ENCODE peak calls at places on chromosomes 12 and 14, in nine cellular contexts. A, T, F, Q, X, Y, M, S and I are unnamed samples.

GRCh38 chr12:105742567-105742874 is 396.2 kb downstream of the NUAK1 start:
- DNase-seq in S (no peak), Y (no peak), Q (no peak), A (no peak), F (no peak), T (no peak), M (no peak), X (no peak), I (no peak)

GRCh38 chr12:42145552-42146215 is 1.0 kb upstream of the GXYLT1 start:
- DNase-seq in X (peak), S (no peak), A (no peak), F (peak), Y (peak), M (peak), T (no peak), Q (peak), I (no peak)

GRCh38 chr14:78997811-78998210 is 827.6 kb downstream of the NRXN3 start:
- DNase-seq in M (peak), Y (no peak), F (peak), A (no peak), Q (no peak), X (no peak), T (peak), S (peak), I (no peak)

GRCh38 chr12:12201274-12201758 is 65.5 kb downstream of the LRP6 start:
- DNase-seq in F (no peak), Y (no peak), T (no peak), A (no peak), M (no peak), S (no peak), Q (no peak), X (no peak), I (no peak)

GRCh38 chr12:26214121-26214520 is 18.7 kb downstream of the SSPN start:
- DNase-seq in M (no peak), F (no peak), Y (no peak), Q (no peak), A (no peak), X (no peak), S (no peak), T (no peak), I (no peak)

GRCh38 chr12:124395986-124396385 is 101.1 kb downstream of the RFLNA start:
- DNase-seq in F (peak), A (no peak), X (no peak), T (no peak), Y (no peak), S (no peak), M (no peak), Q (no peak), I (no peak)

GRCh38 chr12:60930146-60930545 is 1330.1 kb upstream of the USP15 start:
- DNase-seq in Y (no peak), S (no peak), A (no peak), T (no peak), Q (no peak), M (no peak), F (no peak), X (no peak), I (no peak)

GRCh38 chr12:80419660-80420059 is 24.4 kb upstream of the PTPRQ start:
- DNase-seq in Q (no peak), T (no peak), X (no peak), Y (no peak), S (no peak), F (no peak), M (no peak), A (no peak), I (no peak)

GRCh38 chr12:125332900-125333299 is 267.7 kb downstream of the AACS start:
- DNase-seq in M (no peak), T (no peak), S (no peak), Y (peak), Q (no peak), A (no peak), X (no peak), F (no peak), I (no peak)

GRCh38 chr12:32789911-32790310 is 34.2 kb upstream of the YARS2 start:
- DNase-seq in T (no peak), X (no peak), Q (no peak), Y (no peak), F (no peak), A (no peak), S (no peak), M (no peak), I (no peak)

GRCh38 chr12:64624035-64624434 is 13.7 kb downstream of the RASSF3 start:
- DNase-seq in F (no peak), Q (no peak), M (no peak), A (no peak), T (no peak), Y (no peak), X (no peak), S (no peak), I (no peak)

GRCh38 chr14:93301821-93302447 is 30.9 kb downstream of the BTBD7 start:
- DNase-seq in Q (peak), X (no peak), S (no peak), M (no peak), T (no peak), F (no peak), A (no peak), Y (no peak), I (no peak)

GRCh38 chr14:67837011-67837624 is 17.5 kb downstream of the RAD51B start:
- DNase-seq in X (peak), Q (peak), Y (peak), M (peak), T (peak), S (peak), A (no peak), F (no peak), I (peak)

GRCh38 chr14:64682173-64682710 is 22.0 kb upstream of the PLEKHG3 start:
- DNase-seq in Y (no peak), S (no peak), M (no peak), A (no peak), Q (no peak), X (no peak), F (peak), T (no peak), I (no peak)

GRCh38 chr12:104994301-104994700 is 8.2 kb downstream of the NOPCHAP1 start:
- DNase-seq in Q (no peak), M (no peak), T (no peak), X (peak), Y (no peak), F (no peak), A (no peak), S (no peak), I (no peak)

GRCh38 chr12:39805651-39806050 is 186.0 kb upstream of the ABCD2 start:
- DNase-seq in Q (no peak), X (no peak), M (no peak), F (no peak), Y (no peak), A (no peak), S (no peak), T (no peak), I (no peak)

GRCh38 chr14:48974994-48975393 is 611.2 kb downstream of the RPS29 start:
- DNase-seq in S (no peak), A (no peak), T (no peak), F (no peak), Y (no peak), X (no peak), Q (no peak), M (no peak), I (no peak)

GRCh38 chr12:68397566-68398158 is 65.5 kb upstream of the MDM1 start:
- DNase-seq in F (no peak), A (no peak), S (no peak), Q (no peak), M (no peak), X (no peak), T (no peak), Y (no peak), I (no peak)

GRCh38 chr12:104682790-104683279 is 226.1 kb downstream of the CHST11 start:
- DNase-seq in S (no peak), M (no peak), Q (no peak), T (no peak), X (no peak), F (no peak), Y (peak), A (peak), I (peak)

GRCh38 chr12:388547-389137 is 478 bp downstream of the KDM5A start:
- DNase-seq in S (no peak), M (no peak), Y (no peak), F (no peak), X (peak), Q (peak), A (no peak), T (no peak), I (peak)

GRCh38 chr14:102949062-102949800 is 26.8 kb downstream of the AMN start:
- DNase-seq in T (no peak), Q (no peak), A (no peak), M (peak), Y (peak), X (peak), S (no peak), F (no peak), I (peak)

GRCh38 chr12:121465921-121466799 is 66.2 kb downstream of the RNF34 start:
- DNase-seq in Q (peak), S (no peak), M (no peak), T (no peak), A (peak), Y (peak), X (peak), F (no peak), I (peak)

GRCh38 chr12:19846561-19846960 is 407.3 kb downstream of the AEBP2 start:
- DNase-seq in F (no peak), M (no peak), Y (peak), S (no peak), A (no peak), X (peak), Q (no peak), T (no peak), I (no peak)

GRCh38 chr14:21072102-21072501 is 2.0 kb downstream of the ARHGEF40 start:
- DNase-seq in Q (no peak), S (no peak), T (no peak), Y (peak), X (peak), M (peak), F (peak), A (no peak), I (no peak)